ENCODE peak calls at places on chromosomes 5 and 9, in seven cellular contexts. B is LoVo; C is IMR-90; X is NCI-H2227 treated with DMSO at 0.1 percent for 48 hours; E is NCI-H748 treated with DMSO at 0.1 percent for 48 hours; A is cardiac fibroblast; Q is stimulated activated CD4-positive, alpha-beta T cell treated with anti-CD3 and anti-CD28 coated beads, Interleukin-4, amount 100 ng/mL, for 4 hours. P is an unnamed sample.

GRCh38 chr9:4678679-4679267 is 596 bp upstream of the CDC37L1 start:
- DNase-seq in Q (no peak), X (peak), E (peak), C (peak), B (peak), A (peak), P (peak)

GRCh38 chr5:106827061-106827460 is 843.7 kb downstream of the EFNA5 start:
- DNase-seq in Q (no peak), C (peak), X (no peak), A (peak), B (no peak), E (no peak), P (no peak)

GRCh38 chr5:159102294-159102934 is 2.7 kb upstream of the EBF1 start:
- DNase-seq in X (no peak), C (no peak), A (peak), E (no peak), B (no peak), Q (no peak), P (no peak)

GRCh38 chr5:58135571-58136335 is 324.1 kb downstream of the PLK2 start:
- DNase-seq in B (no peak), X (no peak), E (no peak), C (peak), A (peak), Q (no peak), P (peak)

GRCh38 chr9:19369107-19369506 is 10.9 kb downstream of the RPS6 start:
- DNase-seq in Q (no peak), A (no peak), E (no peak), B (no peak), C (no peak), X (no peak), P (no peak)

GRCh38 chr9:131323629-131324028 is 34.1 kb downstream of the PLPP7 start:
- DNase-seq in C (no peak), A (no peak), Q (no peak), E (no peak), B (no peak), X (no peak), P (no peak)

GRCh38 chr9:78026947-78027346 is 4.7 kb downstream of the GNAQ start:
- DNase-seq in A (peak), X (no peak), Q (no peak), B (no peak), E (no peak), C (peak), P (peak)

GRCh38 chr5:55533806-55534435 is 843 bp downstream of the PLPP1 start:
- DNase-seq in B (no peak), C (peak), E (peak), X (no peak), A (peak), Q (no peak), P (peak)

GRCh38 chr5:167576928-167577327 is 714.5 kb upstream of the WWC1 start:
- DNase-seq in A (no peak), X (no peak), E (no peak), B (no peak), C (no peak), Q (no peak), P (no peak)

GRCh38 chr9:124671861-124672260 is 99.2 kb downstream of the NR6A1 start:
- DNase-seq in X (no peak), B (no peak), A (no peak), C (no peak), E (no peak), Q (no peak), P (no peak)

GRCh38 chr5:135287551-135287950 is 111.5 kb downstream of the MACROH2A1 start:
- DNase-seq in B (no peak), E (no peak), C (no peak), A (no peak), X (no peak), Q (no peak), P (no peak)

GRCh38 chr9:130034570-130034969 is 8.4 kb downstream of the FNBP1 start:
- DNase-seq in Q (peak), B (no peak), E (no peak), C (peak), X (no peak), A (peak), P (peak)

GRCh38 chr5:42943931-42944631 is 96.0 kb downstream of the ANXA2R start:
- DNase-seq in Q (no peak), A (peak), C (peak), B (no peak), E (no peak), X (no peak), P (peak)

GRCh38 chr9:15373881-15374280 is 48.8 kb upstream of the SNAPC3 start:
- DNase-seq in C (peak), A (no peak), Q (no peak), X (no peak), B (no peak), E (no peak), P (no peak)

GRCh38 chr5:154316223-154316967 is 125.9 kb downstream of the GALNT10 start:
- DNase-seq in C (peak), Q (no peak), X (no peak), B (no peak), A (peak), E (no peak), P (no peak)

GRCh38 chr9:73114058-73114457 is 37.6 kb upstream of the ANXA1 start:
- DNase-seq in B (peak), X (no peak), Q (no peak), A (no peak), C (no peak), E (no peak), P (no peak)

GRCh38 chr5:144467795-144468194 is 297.1 kb downstream of the KCTD16 start:
- DNase-seq in B (peak), A (peak), C (peak), Q (no peak), X (peak), E (peak), P (peak)

GRCh38 chr5:16578474-16578883 is 38.3 kb downstream of the RETREG1 start:
- DNase-seq in B (no peak), Q (no peak), E (peak), X (peak), C (no peak), A (no peak), P (no peak)

GRCh38 chr5:34538026-34538672 is 118.0 kb upstream of the RAI14 start:
- DNase-seq in E (no peak), Q (no peak), C (peak), X (no peak), B (no peak), A (peak), P (no peak)

GRCh38 chr9:106846847-106847246 is 16.1 kb upstream of the ZNF462 start:
- DNase-seq in A (peak), B (no peak), X (no peak), C (peak), E (no peak), Q (no peak), P (peak)

GRCh38 chr9:71303351-71303750 is 181.9 kb upstream of the TRPM3 start:
- DNase-seq in A (peak), E (no peak), X (no peak), B (no peak), Q (no peak), C (peak), P (peak)

GRCh38 chr9:136438548-136438908 is 1.1 kb downstream of the INPP5E start:
- DNase-seq in X (no peak), A (peak), C (peak), B (no peak), E (no peak), Q (no peak), P (no peak)